ENCODE peak calls at places on chromosomes 3 and 15, in eight cellular contexts. One of them, this sample, is unnamed.
A peak's percentile ranks its signal among the peaks of the same experiment; 100 is the strongest.

GRCh38 chr3:136929984-136930671 is 27.7 kb upstream of the IL20RB start:
- DNase-seq in HEK293T: no peak
- DNase-seq in OCI-M1: peak; percentile 45
- DNase-seq in HTR-8/SVneo: no peak
- DNase-seq in lower lobe of right lung: no peak
- DNase-seq in NCI-H1092: no peak
- DNase-seq in vagina: no peak
- DNase-seq in RKO: no peak
- DNase-seq in this sample: no peak

GRCh38 chr15:73240864-73241499 is 127.8 kb downstream of the HCN4 start:
- DNase-seq in HTR-8/SVneo: peak; percentile 82
- DNase-seq in vagina: no peak
- DNase-seq in NCI-H1092: peak; percentile 38
- DNase-seq in HEK293T: peak; percentile 70
- DNase-seq in OCI-M1: peak; percentile 83
- DNase-seq in lower lobe of right lung: no peak
- DNase-seq in RKO: peak; percentile 57
- DNase-seq in this sample: peak; percentile 72

GRCh38 chr3:112688085-112688769 is 47.3 kb upstream of the CCDC80 start:
- DNase-seq in HEK293T: no peak
- DNase-seq in RKO: no peak
- DNase-seq in vagina: no peak
- DNase-seq in lower lobe of right lung: no peak
- DNase-seq in OCI-M1: no peak
- DNase-seq in HTR-8/SVneo: no peak
- DNase-seq in NCI-H1092: no peak
- DNase-seq in this sample: no peak

GRCh38 chr3:45972534-45973402 is 22.9 kb downstream of the FYCO1 start:
- DNase-seq in OCI-M1: no peak
- DNase-seq in lower lobe of right lung: no peak
- DNase-seq in RKO: peak; percentile 13
- DNase-seq in NCI-H1092: no peak
- DNase-seq in HEK293T: no peak
- DNase-seq in vagina: no peak
- DNase-seq in HTR-8/SVneo: peak; percentile 29
- DNase-seq in this sample: peak; percentile 97

GRCh38 chr3:125072310-125072709 is 16.5 kb upstream of the HEG1 start:
- DNase-seq in lower lobe of right lung: no peak
- DNase-seq in NCI-H1092: no peak
- DNase-seq in vagina: no peak
- DNase-seq in OCI-M1: no peak
- DNase-seq in HEK293T: no peak
- DNase-seq in RKO: peak; percentile 15
- DNase-seq in HTR-8/SVneo: no peak
- DNase-seq in this sample: no peak

GRCh38 chr15:100713163-100713867 is 110.9 kb downstream of the ASB7 start:
- DNase-seq in RKO: no peak
- DNase-seq in vagina: peak; percentile 81
- DNase-seq in OCI-M1: no peak
- DNase-seq in HEK293T: no peak
- DNase-seq in NCI-H1092: no peak
- DNase-seq in lower lobe of right lung: no peak
- DNase-seq in HTR-8/SVneo: peak; percentile 87
- DNase-seq in this sample: no peak

GRCh38 chr3:157159037-157159761 is 748 bp downstream of the CCNL1 start:
- DNase-seq in NCI-H1092: peak; percentile 36
- DNase-seq in HEK293T: peak; percentile 55
- DNase-seq in HTR-8/SVneo: no peak
- DNase-seq in OCI-M1: peak; percentile 50
- DNase-seq in RKO: peak; percentile 62
- DNase-seq in vagina: no peak
- DNase-seq in lower lobe of right lung: peak; percentile 83
- DNase-seq in this sample: peak; percentile 78

GRCh38 chr3:123948449-123948848 is 12.6 kb downstream of the CCDC14 start:
- DNase-seq in RKO: no peak
- DNase-seq in HTR-8/SVneo: no peak
- DNase-seq in OCI-M1: no peak
- DNase-seq in vagina: no peak
- DNase-seq in NCI-H1092: no peak
- DNase-seq in HEK293T: no peak
- DNase-seq in lower lobe of right lung: no peak
- DNase-seq in this sample: no peak

GRCh38 chr3:133041524-133041829 is 3.3 kb downstream of the TMEM108 start:
- DNase-seq in vagina: no peak
- DNase-seq in OCI-M1: no peak
- DNase-seq in lower lobe of right lung: no peak
- DNase-seq in HEK293T: no peak
- DNase-seq in NCI-H1092: no peak
- DNase-seq in RKO: no peak
- DNase-seq in HTR-8/SVneo: no peak
- DNase-seq in this sample: no peak

GRCh38 chr3:147030274-147030673 is 376.1 kb downstream of the ZIC4 start:
- DNase-seq in HEK293T: no peak
- DNase-seq in HTR-8/SVneo: no peak
- DNase-seq in OCI-M1: no peak
- DNase-seq in NCI-H1092: no peak
- DNase-seq in lower lobe of right lung: no peak
- DNase-seq in vagina: no peak
- DNase-seq in RKO: no peak
- DNase-seq in this sample: no peak

GRCh38 chr3:64257096-64257755 is 32.0 kb upstream of the PRICKLE2 start:
- DNase-seq in NCI-H1092: no peak
- DNase-seq in lower lobe of right lung: no peak
- DNase-seq in HTR-8/SVneo: no peak
- DNase-seq in HEK293T: no peak
- DNase-seq in vagina: no peak
- DNase-seq in RKO: no peak
- DNase-seq in OCI-M1: no peak
- DNase-seq in this sample: no peak